ENCODE peak calls at places on chromosomes 5 and 9, in five cellular contexts. L is tibial artery, B is NAMALWA, F is GM20000, K is endothelial cell of umbilical vein. O is an unnamed sample.

GRCh38 chr5:122163151-122164069 is 34.1 kb downstream of the ZNF474 start:
- DNase-seq in B (no peak), F (no peak), K (no peak), L (peak; percentile 76), O (no peak)

GRCh38 chr5:180521101-180521500 is 26.9 kb downstream of the CNOT6 start:
- DNase-seq in K (no peak), F (no peak), B (no peak), L (no peak), O (no peak)

GRCh38 chr9:105359899-105360298 is 87.9 kb upstream of the FSD1L start:
- DNase-seq in B (no peak), K (no peak), F (peak; percentile 8), L (no peak), O (peak; percentile 83)

GRCh38 chr9:70076678-70077077 is 33.0 kb downstream of the MAMDC2 start:
- DNase-seq in K (no peak), L (no peak), F (no peak), B (no peak), O (no peak)

GRCh38 chr5:52282647-52283046 is 505.1 kb upstream of the ITGA1 start:
- DNase-seq in F (no peak), B (no peak), K (no peak), L (no peak), O (no peak)

GRCh38 chr9:31916591-31917223 is 467.7 kb upstream of the ACO1 start:
- DNase-seq in F (no peak), L (no peak), K (no peak), B (no peak), O (no peak)

GRCh38 chr9:3936520-3937235 is 363.2 kb downstream of the GLIS3 start:
- DNase-seq in K (peak; percentile 93), F (no peak), L (peak; percentile 79), B (no peak), O (no peak)

GRCh38 chr5:135130526-135131215 is 96.6 kb upstream of the PITX1 start:
- DNase-seq in F (no peak), B (no peak), L (no peak), K (no peak), O (no peak)

GRCh38 chr5:157523976-157524375 is 51.6 kb downstream of the ADAM19 start:
- DNase-seq in L (peak; percentile 74), F (no peak), K (no peak), B (no peak), O (no peak)

GRCh38 chr9:133788819-133789733 is 50.9 kb upstream of the SARDH start:
- DNase-seq in L (no peak), K (peak; percentile 77), F (no peak), B (no peak), O (no peak)

GRCh38 chr5:135345945-135346731 is 52.9 kb downstream of the MACROH2A1 start:
- DNase-seq in F (no peak), K (no peak), B (no peak), L (no peak), O (no peak)

GRCh38 chr5:160230686-160231527 is 1.6 kb downstream of the FABP6 start:
- DNase-seq in K (no peak), B (no peak), F (peak; percentile 37), L (no peak), O (no peak)

GRCh38 chr5:54212331-54212730 is 98.0 kb downstream of the ARL15 start:
- DNase-seq in L (no peak), K (no peak), B (no peak), F (no peak), O (no peak)

GRCh38 chr9:80555782-80556325 is 984.1 kb downstream of the TLE4 start:
- DNase-seq in L (no peak), K (no peak), F (no peak), B (no peak), O (no peak)

GRCh38 chr5:31193026-31193425 is 460 bp upstream of the CDH6 start:
- DNase-seq in L (no peak), F (no peak), K (no peak), B (no peak), O (no peak)

GRCh38 chr9:125521462-125522327 is 185.3 kb downstream of the MAPKAP1 start:
- DNase-seq in F (peak; percentile 21), B (no peak), L (no peak), K (peak; percentile 86), O (peak; percentile 58)

GRCh38 chr9:136485651-136486050 is 2.8 kb upstream of the SEC16A start:
- DNase-seq in K (no peak), L (no peak), B (no peak), F (no peak), O (no peak)

GRCh38 chr9:113223963-113224362 is 2.6 kb downstream of the SLC31A1 start:
- DNase-seq in L (no peak), B (no peak), F (no peak), K (no peak), O (no peak)

GRCh38 chr9:78893758-78894157 is 596.8 kb downstream of the PSAT1 start:
- DNase-seq in B (no peak), F (no peak), L (no peak), K (no peak), O (no peak)

GRCh38 chr9:104772707-104773106 is 8.8 kb downstream of the NIPSNAP3B start:
- DNase-seq in L (peak; percentile 64), K (no peak), F (no peak), B (peak; percentile 83), O (no peak)

GRCh38 chr5:94807985-94808384 is 189.5 kb downstream of the SLF1 start:
- DNase-seq in L (no peak), F (no peak), K (no peak), B (no peak), O (no peak)

GRCh38 chr9:100170556-100170955 is 71.5 kb downstream of the INVS start:
- DNase-seq in K (no peak), L (no peak), B (no peak), F (no peak), O (no peak)

GRCh38 chr9:127874301-127875216 is 2.9 kb downstream of the AK1 start:
- DNase-seq in B (no peak), K (no peak), L (peak; percentile 72), F (no peak), O (no peak)